ENCODE peak calls at places on chromosomes 2 and 18, in eight cellular contexts. W, U, F, P, K, T, X and G are unnamed samples.

GRCh38 chr2:184597996-184598312 is 375 bp upstream of the ZNF804A start:
- DNase-seq in W (peak), X (no peak), K (no peak), T (no peak), F (no peak), P (peak), U (no peak), G (peak)

GRCh38 chr2:150872919-150873772 is 385.7 kb upstream of the RND3 start:
- DNase-seq in F (no peak), K (peak), T (peak), W (no peak), U (no peak), P (no peak), X (no peak), G (peak)

GRCh38 chr2:10948606-10949230 is 37.0 kb downstream of the KCNF1 start:
- DNase-seq in T (no peak), P (no peak), K (no peak), F (no peak), U (no peak), W (no peak), X (no peak), G (no peak)

GRCh38 chr2:188695953-188696352 is 278.2 kb upstream of the COL3A1 start:
- DNase-seq in F (no peak), K (peak), P (no peak), T (peak), X (no peak), U (no peak), W (peak), G (peak)

GRCh38 chr2:55460562-55460961 is 40.9 kb upstream of the CCDC88A start:
- DNase-seq in K (peak), P (no peak), X (no peak), T (peak), U (no peak), F (no peak), W (peak), G (peak)

GRCh38 chr2:219687266-219687665 is 59.8 kb downstream of the SLC4A3 start:
- DNase-seq in U (no peak), T (no peak), P (no peak), W (peak), K (no peak), F (no peak), X (no peak), G (peak)

GRCh38 chr18:55420665-55420964 is 167.4 kb downstream of the TCF4 start:
- DNase-seq in T (no peak), K (no peak), P (no peak), F (no peak), W (no peak), U (peak), X (no peak), G (no peak)

GRCh38 chr2:138113871-138114525 is 149.7 kb downstream of the HNMT start:
- DNase-seq in U (no peak), K (no peak), X (peak), T (no peak), F (no peak), W (no peak), P (no peak), G (peak)

GRCh38 chr2:240958366-240959213 is 39.8 kb upstream of the SNED1 start:
- DNase-seq in P (peak), X (no peak), T (no peak), F (no peak), W (no peak), K (no peak), U (no peak), G (no peak)